ENCODE peak calls at places on chromosomes 12 and 14, in five cellular contexts. H, O, B, L and N are unnamed samples.

GRCh38 chr12:50659690-50660424 is 104.0 kb upstream of the ATF1 start:
- DNase-seq in H (no peak), O (no peak), B (no peak), L (no peak), N (no peak)

GRCh38 chr12:27785882-27786570 is 6.0 kb upstream of the MANSC4 start:
- DNase-seq in H (peak), O (no peak), B (no peak), L (no peak), N (no peak)

GRCh38 chr12:65499167-65499566 is 220.7 kb downstream of the MSRB3 start:
- DNase-seq in H (no peak), O (no peak), B (no peak), L (no peak), N (no peak)

GRCh38 chr14:21964180-21964579 is 290.6 kb upstream of the OR4E1 start:
- DNase-seq in H (no peak), O (no peak), B (no peak), L (no peak), N (no peak)

GRCh38 chr14:51534623-51535022 is 117.1 kb upstream of the FRMD6 start:
- DNase-seq in H (no peak), O (no peak), B (peak), L (no peak), N (no peak)

GRCh38 chr14:74619672-74620131 is 7.7 kb upstream of the LTBP2 start:
- DNase-seq in H (peak), O (no peak), B (peak), L (no peak), N (peak)

GRCh38 chr12:1910468-1910867 is 8.0 kb downstream of the CACNA2D4 start:
- DNase-seq in H (no peak), O (no peak), B (no peak), L (no peak), N (no peak)

GRCh38 chr14:92959189-92959531 is 36.2 kb downstream of the CHGA start:
- DNase-seq in H (no peak), O (no peak), B (no peak), L (no peak), N (no peak)

GRCh38 chr14:58298880-58299664 is 717 bp downstream of the ARID4A start:
- DNase-seq in H (no peak), O (peak), B (no peak), L (peak), N (no peak)

GRCh38 chr14:37655418-37655817 is 60.0 kb downstream of the TTC6 start:
- DNase-seq in H (no peak), O (no peak), B (peak), L (no peak), N (no peak)

GRCh38 chr12:13891902-13892301 is 89.5 kb downstream of the GRIN2B start:
- DNase-seq in H (no peak), O (no peak), B (peak), L (no peak), N (no peak)

GRCh38 chr14:31508140-31508539 is 20.3 kb upstream of the GPR33 start:
- DNase-seq in H (no peak), O (no peak), B (no peak), L (no peak), N (no peak)

GRCh38 chr12:1546931-1547640 is 47.3 kb downstream of the FBXL14 start:
- DNase-seq in H (no peak), O (no peak), B (no peak), L (no peak), N (no peak)

GRCh38 chr12:98701166-98701565 is 56.1 kb downstream of the APAF1 start:
- DNase-seq in H (no peak), O (no peak), B (no peak), L (no peak), N (no peak)

GRCh38 chr12:116662612-116663144 is 75.2 kb downstream of the SPRING1 start:
- DNase-seq in H (peak), O (peak), B (no peak), L (peak), N (no peak)

GRCh38 chr12:44674866-44675265 is 201.2 kb downstream of the NELL2 start:
- DNase-seq in H (no peak), O (peak), B (no peak), L (no peak), N (no peak)

GRCh38 chr14:68198713-68199464 is 379.3 kb downstream of the RAD51B start:
- DNase-seq in H (peak), O (no peak), B (no peak), L (no peak), N (no peak)

GRCh38 chr12:42525444-42525843 is 64.1 kb downstream of the PRICKLE1 start:
- DNase-seq in H (no peak), O (no peak), B (no peak), L (no peak), N (no peak)

GRCh38 chr14:99321236-99321925 is 49.4 kb upstream of the BCL11B start:
- DNase-seq in H (no peak), O (no peak), B (no peak), L (no peak), N (no peak)

GRCh38 chr12:94644622-94645021 is 5.7 kb downstream of the TMCC3 start:
- DNase-seq in H (peak), O (no peak), B (no peak), L (no peak), N (no peak)

GRCh38 chr14:100348779-100349708 is 25.9 kb downstream of the SLC25A47 start:
- DNase-seq in H (no peak), O (no peak), B (no peak), L (no peak), N (no peak)

GRCh38 chr12:6772331-6772695 is at the start of gene LAG3:
- DNase-seq in H (no peak), O (no peak), B (no peak), L (no peak), N (no peak)

GRCh38 chr12:6772729-6773661 is 675 bp downstream of the LAG3 start:
- DNase-seq in H (no peak), O (peak), B (no peak), L (no peak), N (no peak)

GRCh38 chr12:6775185-6775770 is 3.0 kb downstream of the LAG3 start:
- DNase-seq in H (no peak), O (no peak), B (no peak), L (no peak), N (no peak)

GRCh38 chr12:6774557-6775062 is 2.3 kb downstream of the LAG3 start:
- DNase-seq in H (no peak), O (no peak), B (no peak), L (no peak), N (no peak)

DNA sequence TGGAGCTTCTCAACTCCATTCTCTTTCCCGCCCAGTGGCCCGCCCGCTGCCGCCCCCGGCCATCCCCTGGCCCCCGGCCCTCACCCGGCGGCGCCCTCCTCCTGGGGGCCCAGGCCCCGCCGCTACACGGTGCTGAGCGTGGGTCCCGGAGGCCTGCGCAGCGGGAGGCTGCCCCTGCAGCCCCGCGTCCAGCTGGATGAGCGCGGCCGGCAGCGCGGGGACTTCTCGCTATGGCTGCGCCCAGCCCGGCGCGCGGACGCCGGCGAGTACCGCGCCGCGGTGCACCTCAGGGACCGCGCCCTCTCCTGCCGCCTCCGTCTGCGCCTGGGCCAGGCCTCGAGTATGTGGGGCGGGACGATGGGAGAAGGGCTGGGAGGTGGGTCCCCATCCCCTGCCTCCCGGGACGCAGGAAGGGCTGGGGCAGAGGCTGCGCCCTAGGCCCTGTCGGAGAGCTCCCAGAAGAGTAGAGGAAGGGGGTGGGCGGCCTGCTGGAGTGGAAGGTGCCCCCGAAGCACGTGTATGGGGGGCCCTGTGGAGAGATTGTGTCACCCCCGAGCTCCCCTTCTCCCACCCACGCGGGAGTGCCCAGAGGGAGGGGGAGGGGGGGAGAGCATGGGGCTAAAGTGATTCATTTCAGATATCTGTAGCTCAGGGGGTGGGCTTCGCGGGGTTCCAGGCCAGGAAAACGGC is 1.5 kb downstream of the LAG3 start:
- DNase-seq in H (no peak), O (peak), B (no peak), L (peak), N (no peak)
- H3K4me3 ChIP-seq in H (no peak), O (peak), B (no peak), L (peak), N (peak)

DNA sequence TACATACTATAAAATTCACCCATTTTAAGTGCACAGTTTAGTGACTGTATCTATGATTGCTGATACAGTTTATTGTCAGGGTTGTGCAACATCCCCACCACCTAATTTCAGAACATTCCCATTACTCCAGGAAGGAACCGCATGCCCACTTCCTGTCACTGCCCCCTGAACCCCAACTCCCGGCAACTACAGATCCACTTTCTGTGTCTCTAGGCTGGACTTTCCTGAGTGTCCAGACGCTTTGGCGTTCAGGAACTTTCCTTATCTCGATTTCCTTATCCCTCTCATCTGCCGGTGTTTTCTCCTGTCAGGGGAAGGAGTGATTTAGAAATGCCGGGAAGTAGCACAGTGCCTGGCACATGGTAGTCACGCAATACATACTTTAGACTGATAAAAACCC is 258.4 kb downstream of the PCNX1 start:
- DNase-seq in H (peak), O (no peak), B (no peak), L (no peak), N (no peak)
- H3K27ac ChIP-seq in H (no peak), O (no peak), B (no peak), L (no peak), N (no peak)

GRCh38 chr14:69399750-69400149 is 1.3 kb downstream of the SLC39A9 start:
- DNase-seq in H (no peak), O (no peak), B (no peak), L (no peak), N (no peak)
- H3K4me3 ChIP-seq in H (peak), O (peak), B (peak), L (peak), N (peak)

DNA sequence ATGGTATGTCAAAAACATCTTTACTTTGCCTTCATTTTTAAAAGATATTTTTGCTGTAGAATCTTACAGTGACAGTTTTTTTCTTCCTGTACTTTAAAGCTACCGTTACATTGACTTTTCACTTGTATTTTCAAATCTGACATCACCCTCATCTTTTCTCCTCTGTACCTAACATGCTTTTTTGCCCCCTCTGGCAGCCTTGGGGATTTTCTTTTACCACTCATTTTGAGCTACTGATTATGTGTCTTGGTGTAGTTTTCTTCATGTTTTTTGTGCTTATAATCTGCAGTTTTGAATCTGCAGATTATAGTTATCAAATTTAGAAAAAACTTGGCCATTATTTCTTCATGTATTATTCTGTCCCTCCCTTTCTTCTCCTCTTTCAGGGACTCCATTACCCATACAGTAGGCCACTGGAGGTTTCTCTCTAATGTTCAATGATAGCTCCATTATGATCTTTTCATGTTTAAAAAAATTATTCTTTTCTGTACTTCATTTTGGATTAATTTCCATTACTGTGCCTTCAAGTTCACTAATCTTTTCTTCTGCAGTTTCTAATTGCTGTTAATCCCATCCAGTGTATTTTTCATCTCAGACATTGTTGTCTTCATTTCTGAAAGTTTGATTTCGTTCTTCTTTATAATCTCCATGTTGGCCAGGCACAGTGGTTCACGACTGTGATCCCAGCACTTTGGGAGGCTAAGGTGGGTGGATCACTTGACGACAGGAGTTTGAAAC is 70.0 kb downstream of the ACADS start:
- DNase-seq in H (no peak), O (no peak), B (no peak), L (peak), N (no peak)
- H3K27ac ChIP-seq in H (no peak), O (no peak), B (no peak), L (no peak), N (no peak)

GRCh38 chr14:90061849-90062794 is at the start of gene KCNK13:
- DNase-seq in H (no peak), O (peak), B (peak), L (peak), N (no peak)
- H3K4me3 ChIP-seq in H (peak), O (peak), B (peak), L (peak), N (peak)